ENCODE peak calls at places on chromosomes 11 and 22, in six cellular contexts. G, Y, H, S, R and Z are unnamed samples.

GRCh38 chr22:37968452-37969251 is 15.2 kb downstream of the POLR2F start:
- DNase-seq in G (no peak), Y (no peak), H (no peak), S (no peak), R (no peak), Z (no peak)

GRCh38 chr11:38562562-38562961 is 1964.5 kb upstream of the RAG2 start:
- DNase-seq in G (no peak), Y (no peak), H (no peak), S (no peak), R (peak; percentile 11), Z (no peak)

GRCh38 chr11:119664063-119664572 is 64.9 kb downstream of the NECTIN1 start:
- DNase-seq in G (no peak), Y (no peak), H (no peak), S (no peak), R (no peak), Z (peak; percentile 38)

GRCh38 chr11:35274909-35275807 is 136.2 kb downstream of the CD44 start:
- DNase-seq in G (no peak), Y (no peak), H (peak; percentile 45), S (no peak), R (peak; percentile 48), Z (peak; percentile 3)

GRCh38 chr22:29117799-29118477 is 45.1 kb downstream of the KREMEN1 start:
- DNase-seq in G (peak; percentile 49), Y (no peak), H (no peak), S (no peak), R (no peak), Z (no peak)

GRCh38 chr11:118522571-118523072 is 4.7 kb upstream of the TTC36 start:
- DNase-seq in G (peak; percentile 38), Y (no peak), H (no peak), S (no peak), R (peak; percentile 26), Z (peak; percentile 55)

GRCh38 chr11:35207471-35208403 is 68.8 kb downstream of the CD44 start:
- DNase-seq in G (no peak), Y (no peak), H (no peak), S (no peak), R (no peak), Z (no peak)

GRCh38 chr11:103792981-103793468 is 243.4 kb upstream of the DDI1 start:
- DNase-seq in G (peak; percentile 49), Y (no peak), H (no peak), S (no peak), R (no peak), Z (no peak)

GRCh38 chr22:39332441-39333064 is 13.1 kb upstream of the RPL3 start:
- DNase-seq in G (no peak), Y (no peak), H (no peak), S (no peak), R (no peak), Z (no peak)

GRCh38 chr11:57476223-57476882 is 16.0 kb downstream of the RTN4RL2 start:
- DNase-seq in G (no peak), Y (no peak), H (peak; percentile 59), S (no peak), R (peak; percentile 40), Z (peak; percentile 59)

GRCh38 chr22:45785458-45785857 is 113.8 kb downstream of the ATXN10 start:
- DNase-seq in G (no peak), Y (no peak), H (peak; percentile 60), S (no peak), R (peak; percentile 64), Z (no peak)

GRCh38 chr11:91800208-91800914 is 424.3 kb upstream of the FAT3 start:
- DNase-seq in G (no peak), Y (no peak), H (no peak), S (no peak), R (no peak), Z (no peak)

GRCh38 chr11:34907934-34908593 is 8.1 kb downstream of the APIP start:
- DNase-seq in G (peak; percentile 35), Y (no peak), H (no peak), S (no peak), R (no peak), Z (no peak)

GRCh38 chr11:129075757-129076156 is 116.4 kb downstream of the ARHGAP32 start:
- DNase-seq in G (no peak), Y (no peak), H (no peak), S (no peak), R (no peak), Z (no peak)

DNA sequence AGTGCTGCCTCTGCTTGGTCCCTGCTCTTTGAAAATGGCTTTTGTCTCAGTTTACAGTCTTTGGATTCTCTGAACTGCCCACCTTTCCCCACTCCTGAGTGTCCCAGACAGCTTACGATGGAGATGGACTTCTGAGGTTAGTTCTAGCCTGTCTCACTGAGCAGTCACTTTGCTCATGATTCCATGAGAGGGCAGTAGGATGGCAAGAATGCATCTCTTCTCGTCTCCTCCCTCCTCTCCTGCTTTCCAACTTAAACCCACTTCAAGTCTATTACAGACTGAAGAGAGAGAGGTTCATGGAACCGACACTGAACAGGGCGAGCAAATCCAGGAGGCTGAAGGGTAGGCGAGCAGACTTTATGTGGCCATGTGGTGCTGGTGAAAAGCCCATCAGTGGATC is 38.5 kb downstream of the CEP164 start:
- DNase-seq in G (no peak), Y (no peak), H (no peak), S (no peak), R (no peak), Z (peak; percentile 9)
- H3K36me3 ChIP-seq in G (peaks cover 43% of the 10 kb centered on the region), Y (peaks cover 80% of the 10 kb centered on the region), H (peaks cover 9% of the 10 kb centered on the region), S (peaks cover 9% of the 10 kb centered on the region), R (peaks cover 12% of the 10 kb centered on the region), Z (no peaks in the 10 kb centered on the region)

GRCh38 chr22:43398246-43398645 is 13.6 kb upstream of the MPPED1 start:
- DNase-seq in G (no peak), Y (no peak), H (no peak), S (no peak), R (no peak), Z (no peak)

GRCh38 chr22:43396934-43397457 is 14.8 kb upstream of the MPPED1 start:
- DNase-seq in G (no peak), Y (no peak), H (no peak), S (no peak), R (no peak), Z (no peak)

GRCh38 chr22:43396321-43396933 is 15.4 kb upstream of the MPPED1 start:
- DNase-seq in G (no peak), Y (no peak), H (no peak), S (no peak), R (no peak), Z (no peak)

GRCh38 chr22:43398910-43399309 is 12.9 kb upstream of the MPPED1 start:
- DNase-seq in G (no peak), Y (no peak), H (no peak), S (no peak), R (no peak), Z (no peak)

GRCh38 chr22:43397766-43398165 is 14.0 kb upstream of the MPPED1 start:
- DNase-seq in G (no peak), Y (no peak), H (no peak), S (no peak), R (no peak), Z (no peak)
- H3K27me3 ChIP-seq in G (peaks cover 9% of the 10 kb centered on the region), Y (peaks cover 20% of the 10 kb centered on the region), H (peaks cover 99% of the 10 kb centered on the region), S (no peaks in the 10 kb centered on the region), R (peaks cover 9% of the 10 kb centered on the region), Z (no peaks in the 10 kb centered on the region)

GRCh38 chr11:134361241-134361640 is 29.5 kb downstream of the GLB1L2 start:
- DNase-seq in G (no peak), Y (no peak), H (no peak), S (no peak), R (no peak), Z (no peak)
- H3K4me2 ChIP-seq in G (no peak overlapping the region), Y (no peak overlapping the region), H (no peak overlapping the region), S (no peak overlapping the region), R (no peak overlapping the region), Z (no peak overlapping the region)

GRCh38 chr11:126327280-126328000 is 23.6 kb downstream of the DCPS start:
- DNase-seq in G (no peak), Y (no peak), H (no peak), S (no peak), R (no peak), Z (no peak)

GRCh38 chr11:126328001-126328390 is 24.1 kb downstream of the DCPS start:
- DNase-seq in G (no peak), Y (no peak), H (no peak), S (no peak), R (no peak), Z (no peak)

GRCh38 chr11:126329644-126330200 is 25.8 kb upstream of the ST3GAL4 start:
- DNase-seq in G (no peak), Y (no peak), H (no peak), S (no peak), R (no peak), Z (no peak)

GRCh38 chr11:126328444-126328843 is 24.6 kb downstream of the DCPS start:
- DNase-seq in G (no peak), Y (no peak), H (no peak), S (no peak), R (no peak), Z (no peak)

DNA sequence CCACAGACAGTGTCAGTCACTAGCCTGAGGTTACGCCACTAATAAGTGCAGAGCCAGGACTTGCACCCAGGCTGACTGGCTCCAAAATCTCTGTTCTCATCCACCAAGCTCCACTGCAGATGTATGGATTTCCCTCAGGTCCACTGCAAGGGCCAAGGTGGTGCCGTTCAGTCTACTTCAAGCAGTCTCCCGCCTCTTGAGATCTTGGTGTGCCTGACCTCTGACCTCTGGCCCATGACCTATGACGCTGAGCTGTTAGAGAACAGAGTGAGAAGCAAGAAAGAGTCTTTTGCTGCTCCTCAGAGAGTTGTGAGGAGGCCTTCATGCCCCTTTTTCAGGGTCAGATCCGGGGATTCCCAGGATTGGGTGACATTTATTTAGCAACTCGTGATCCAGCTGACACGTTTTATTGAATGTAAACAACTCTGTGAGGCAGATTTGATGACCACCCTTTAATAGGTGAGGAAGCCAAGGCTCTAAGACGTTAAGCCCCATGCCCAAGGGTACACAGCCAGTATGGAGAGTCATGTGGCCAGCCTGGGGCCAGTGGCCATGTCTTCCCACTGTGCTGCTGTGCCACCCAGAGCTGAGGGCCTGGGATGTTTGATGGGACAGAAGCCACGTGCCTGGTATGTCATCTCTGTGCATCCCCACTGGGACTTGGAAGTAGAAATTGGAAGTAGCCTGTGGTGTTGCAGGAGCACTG is 25.2 kb downstream of the DCPS start:
- DNase-seq in G (no peak), Y (no peak), H (no peak), S (no peak), R (no peak), Z (no peak)
- H3K36me3 ChIP-seq in G (peaks cover 12% of the 10 kb centered on the region), Y (peaks cover 15% of the 10 kb centered on the region), H (no peaks in the 10 kb centered on the region), S (no peaks in the 10 kb centered on the region), R (no peaks in the 10 kb centered on the region), Z (no peaks in the 10 kb centered on the region)